ENCODE peak calls at places on chromosomes 2 and 18, in nine cellular contexts. L, I, H, N, A, O, Z, G and S are unnamed samples.

GRCh38 chr2:7118606-7119503 is 201.6 kb downstream of the RNF144A start:
- DNase-seq in L (peak), I (peak), H (peak), N (no peak), A (no peak), O (no peak), Z (no peak), G (no peak), S (no peak)

GRCh38 chr18:48913201-48913600 is 37.6 kb downstream of the SMAD7 start:
- DNase-seq in L (no peak), I (no peak), H (no peak), N (peak), A (no peak), O (no peak), Z (no peak), G (no peak), S (no peak)

GRCh38 chr2:575728-576237 is 101.4 kb downstream of the TMEM18 start:
- DNase-seq in L (no peak), I (no peak), H (no peak), N (no peak), A (no peak), O (no peak), Z (no peak), G (no peak), S (no peak)

GRCh38 chr2:101368371-101368770 is 18.9 kb downstream of the CREG2 start:
- DNase-seq in L (no peak), I (no peak), H (no peak), N (no peak), A (no peak), O (no peak), Z (no peak), G (no peak), S (no peak)

GRCh38 chr2:46720592-46721185 is 194.9 kb downstream of the MCFD2 start:
- DNase-seq in L (no peak), I (no peak), H (peak), N (no peak), A (no peak), O (no peak), Z (no peak), G (no peak), S (no peak)

GRCh38 chr18:45324081-45324480 is 291.2 kb upstream of the SLC14A2 start:
- DNase-seq in L (no peak), I (no peak), H (no peak), N (no peak), A (no peak), O (no peak), Z (no peak), G (no peak), S (no peak)

GRCh38 chr2:212142616-212143015 is 396.0 kb downstream of the ERBB4 start:
- DNase-seq in L (no peak), I (no peak), H (no peak), N (no peak), A (no peak), O (no peak), Z (no peak), G (no peak), S (no peak)

GRCh38 chr2:222240676-222241049 is 58.1 kb downstream of the PAX3 start:
- DNase-seq in L (no peak), I (no peak), H (no peak), N (no peak), A (no peak), O (no peak), Z (no peak), G (no peak), S (no peak)

GRCh38 chr18:50848038-50848437 is 28.2 kb upstream of the MRO start:
- DNase-seq in L (no peak), I (no peak), H (no peak), N (no peak), A (no peak), O (no peak), Z (no peak), G (no peak), S (peak)

GRCh38 chr2:86695053-86695691 is 24.9 kb upstream of the RMND5A start:
- DNase-seq in L (no peak), I (no peak), H (peak), N (no peak), A (no peak), O (no peak), Z (no peak), G (no peak), S (peak)

GRCh38 chr2:104901037-104901851 is 47.3 kb downstream of the POU3F3 start:
- DNase-seq in L (no peak), I (no peak), H (no peak), N (no peak), A (no peak), O (no peak), Z (peak), G (no peak), S (no peak)

GRCh38 chr2:3620834-3621233 is 25.9 kb downstream of the COLEC11 start:
- DNase-seq in L (peak), I (no peak), H (no peak), N (no peak), A (no peak), O (no peak), Z (no peak), G (no peak), S (no peak)
- H3K4me3 ChIP-seq in L (no peak), I (no peak), H (no peak), N (no peak), A (no peak), O (no peak), Z (no peak), G (no peak), S (no peak)

DNA sequence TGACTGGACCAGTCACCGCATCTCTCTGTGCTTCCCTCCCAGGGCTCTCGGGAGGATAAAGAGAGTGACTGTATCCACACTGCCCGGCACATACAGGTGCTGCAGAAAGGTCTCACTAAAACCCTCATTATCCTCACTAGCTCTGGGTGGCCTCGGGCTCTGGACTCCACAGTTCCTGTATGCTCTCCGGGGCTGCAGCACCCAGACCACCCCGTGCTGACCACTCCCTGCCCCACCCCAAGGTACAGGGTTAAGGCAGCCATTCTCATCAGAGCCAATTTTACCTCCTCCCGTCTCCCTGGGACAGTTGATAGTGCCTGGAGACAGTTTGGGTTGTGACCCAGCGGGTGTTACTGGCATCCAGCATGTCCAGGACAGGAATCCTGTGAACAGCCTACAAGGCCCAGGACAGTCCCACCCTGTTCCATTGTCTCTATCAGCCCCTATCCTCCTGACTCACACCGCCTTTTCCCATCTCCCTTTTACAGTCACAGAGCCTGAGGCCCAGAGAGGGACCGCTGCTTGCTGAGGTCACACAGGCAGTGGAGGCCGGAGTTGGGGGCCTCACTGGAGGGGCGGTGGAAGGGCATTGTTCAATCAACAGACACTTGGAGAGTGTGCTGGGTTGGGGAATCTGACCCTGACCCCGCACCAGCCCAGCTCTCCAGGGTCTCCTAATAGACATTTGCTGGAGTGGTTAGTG is 1.7 kb downstream of the ZAP70 start:
- DNase-seq in L (no peak), I (no peak), H (no peak), N (peak), A (no peak), O (no peak), Z (no peak), G (no peak), S (no peak)
- H3K4me3 ChIP-seq in L (no peak), I (no peak), H (no peak), N (no peak), A (no peak), O (no peak), Z (no peak), G (no peak), S (no peak)

GRCh38 chr2:16238756-16239150 is 298.4 kb downstream of the MYCN start:
- DNase-seq in L (no peak), I (peak), H (no peak), N (no peak), A (no peak), O (no peak), Z (no peak), G (no peak), S (no peak)
- H3K4me3 ChIP-seq in L (no peak), I (no peak), H (no peak), N (no peak), A (no peak), O (no peak), Z (no peak), G (no peak), S (no peak)

GRCh38 chr2:186592137-186592875 is 2.5 kb downstream of the ITGAV start:
- DNase-seq in L (no peak), I (no peak), H (peak), N (no peak), A (no peak), O (no peak), Z (no peak), G (no peak), S (no peak)
- H3K4me3 ChIP-seq in L (peak), I (no peak), H (no peak), N (peak), A (no peak), O (peak), Z (peak), G (peak), S (no peak)

DNA sequence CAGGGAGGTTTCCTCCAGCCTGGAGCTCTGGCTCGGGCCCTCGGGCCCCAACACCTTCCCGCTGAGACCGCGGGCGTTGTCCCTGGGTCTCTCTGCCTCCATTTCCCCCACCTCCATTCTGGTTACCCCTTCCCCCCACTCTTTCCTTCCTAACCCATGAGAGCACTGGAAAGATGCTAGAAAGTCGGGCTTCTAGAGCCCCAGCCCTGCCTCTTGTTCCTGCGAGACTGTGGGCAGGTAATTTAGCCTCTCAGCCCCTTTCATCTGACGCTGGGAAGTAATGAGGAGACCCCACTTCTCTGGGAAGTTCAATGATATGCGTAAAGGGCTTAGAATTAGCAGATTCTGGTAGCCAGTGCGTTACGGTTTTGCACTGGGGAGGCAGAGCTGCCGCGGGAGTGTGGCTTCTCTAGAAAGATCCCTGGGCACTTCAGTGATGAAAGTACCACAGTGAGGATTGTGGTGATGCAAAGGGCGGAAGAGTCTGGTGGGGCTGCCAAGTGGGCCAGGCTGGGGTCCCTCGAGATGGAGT is 16.2 kb upstream of the ECEL1 start:
- DNase-seq in L (no peak), I (no peak), H (no peak), N (no peak), A (no peak), O (no peak), Z (no peak), G (no peak), S (no peak)
- H3K4me3 ChIP-seq in L (no peak), I (peak), H (no peak), N (peak), A (peak), O (peak), Z (no peak), G (peak), S (no peak)

DNA sequence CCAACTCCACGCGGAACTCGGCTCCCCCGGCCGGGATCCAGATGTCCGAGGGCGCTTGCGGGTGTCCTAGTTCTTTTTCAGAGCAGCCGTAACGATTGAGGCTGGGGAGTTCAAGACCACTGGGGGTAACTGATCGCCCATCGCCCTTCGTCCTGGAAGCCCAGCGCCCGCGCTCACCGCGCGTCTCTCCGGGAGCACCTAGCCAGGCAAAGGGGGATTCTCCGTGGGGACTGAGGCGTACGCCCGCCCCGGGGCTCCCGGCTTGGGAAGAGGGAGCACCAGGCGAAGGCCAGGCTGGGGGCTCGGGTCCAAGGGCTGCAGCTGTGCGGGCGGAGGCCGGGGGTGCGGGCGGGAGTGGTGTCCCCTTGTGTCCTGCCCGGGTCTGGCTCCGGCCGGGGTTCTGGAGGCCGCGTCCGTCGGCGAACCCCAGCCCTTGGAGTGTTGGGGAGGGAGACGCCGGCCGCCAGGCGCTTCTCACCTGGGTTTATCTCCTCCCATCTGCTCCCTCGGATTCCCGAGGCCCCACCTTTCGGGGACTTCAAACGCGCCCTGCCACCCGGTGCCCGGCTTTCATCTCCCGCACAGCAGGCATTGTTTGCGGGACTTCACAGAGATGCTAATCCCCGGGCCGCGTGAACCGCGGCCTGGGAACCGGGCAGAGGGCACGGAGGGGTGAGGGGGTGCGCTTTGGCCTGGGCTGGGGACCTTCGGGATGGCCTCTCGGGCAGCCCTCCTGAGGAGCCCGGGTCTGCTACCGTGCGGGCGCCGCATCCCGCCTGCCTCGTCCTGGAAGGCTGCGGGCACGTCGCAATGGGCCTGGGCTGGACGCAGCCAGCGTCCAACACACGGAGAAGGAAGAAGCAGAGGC is 4.9 kb upstream of the GBX2 start:
- DNase-seq in L (no peak), I (no peak), H (no peak), N (no peak), A (no peak), O (no peak), Z (no peak), G (no peak), S (no peak)
- H3K4me3 ChIP-seq in L (no peak), I (no peak), H (no peak), N (no peak), A (no peak), O (no peak), Z (no peak), G (peak), S (no peak)

GRCh38 chr2:15664273-15665066 is 72.8 kb downstream of the DDX1 start:
- DNase-seq in L (no peak), I (no peak), H (no peak), N (no peak), A (no peak), O (no peak), Z (no peak), G (no peak), S (no peak)
- H3K4me3 ChIP-seq in L (no peak), I (no peak), H (no peak), N (no peak), A (no peak), O (no peak), Z (no peak), G (no peak), S (no peak)